ENCODE peak calls at places on chromosomes 2 and 18, in ten cellular contexts. V is cardiac fibroblast; A is SK-N-DZ; P is activated naive CD8-positive, alpha-beta T cell treated with anti-CD3 and anti-CD28 coated beads, Interleukin-2, amount 50 U/mL, for 24 hours; S is GM12891; T is bronchial epithelial cell; I is EL; O is uterus; H is WTC11; G is posterior cingulate gyrus. J is an unnamed sample.

GRCh38 chr2:38095996-38096861 is 20.3 kb upstream of the CYP1B1 start:
- DNase-seq in V (no peak), A (peak), P (no peak), S (peak), T (peak), I (no peak), O (no peak), H (no peak), G (no peak), J (peak)

GRCh38 chr2:173545364-173545734 is 190.7 kb downstream of the CDCA7 start:
- DNase-seq in V (no peak), A (no peak), P (peak), S (no peak), T (no peak), I (peak), O (no peak), H (no peak), G (no peak), J (peak)

GRCh38 chr18:45782662-45783061 is 42.8 kb upstream of the SIGLEC15 start:
- DNase-seq in V (no peak), A (no peak), P (no peak), S (no peak), T (no peak), I (no peak), O (no peak), H (no peak), G (no peak), J (no peak)

GRCh38 chr18:25633563-25633962 is 281.6 kb upstream of the ZNF521 start:
- DNase-seq in V (no peak), A (no peak), P (no peak), S (no peak), T (no peak), I (no peak), O (no peak), H (no peak), G (no peak), J (no peak)

GRCh38 chr2:237492137-237492890 is 5.3 kb downstream of the MLPH start:
- DNase-seq in V (no peak), A (no peak), P (no peak), S (no peak), T (no peak), I (no peak), O (no peak), H (no peak), G (peak), J (no peak)

GRCh38 chr2:63050916-63051794 is 525 bp downstream of the OTX1 start:
- DNase-seq in V (no peak), A (no peak), P (peak), S (no peak), T (no peak), I (no peak), O (no peak), H (peak), G (peak), J (no peak)

GRCh38 chr2:152347076-152347475 is 12.1 kb downstream of the FMNL2 start:
- DNase-seq in V (peak), A (no peak), P (no peak), S (no peak), T (peak), I (peak), O (no peak), H (no peak), G (no peak), J (peak)

GRCh38 chr18:12886498-12887126 is 2.6 kb upstream of the PTPN2 start:
- DNase-seq in V (no peak), A (peak), P (no peak), S (no peak), T (peak), I (peak), O (no peak), H (no peak), G (no peak), J (no peak)

GRCh38 chr2:157261199-157261782 is 3.8 kb downstream of the GALNT5 start:
- DNase-seq in V (peak), A (no peak), P (peak), S (no peak), T (peak), I (peak), O (no peak), H (no peak), G (no peak), J (peak)

GRCh38 chr2:46794693-46795317 is 120.8 kb downstream of the MCFD2 start:
- DNase-seq in V (no peak), A (no peak), P (no peak), S (no peak), T (peak), I (no peak), O (no peak), H (no peak), G (no peak), J (peak)

GRCh38 chr18:56565596-56566355 is 72.6 kb downstream of the TXNL1 start:
- DNase-seq in V (peak), A (no peak), P (no peak), S (no peak), T (peak), I (peak), O (no peak), H (no peak), G (no peak), J (peak)

GRCh38 chr18:28559511-28559910 is 382.6 kb upstream of the CDH2 start:
- DNase-seq in V (no peak), A (no peak), P (no peak), S (no peak), T (no peak), I (peak), O (no peak), H (no peak), G (no peak), J (no peak)

GRCh38 chr2:43021791-43022500 is 204.5 kb downstream of the ZFP36L2 start:
- DNase-seq in V (no peak), A (no peak), P (no peak), S (no peak), T (no peak), I (no peak), O (no peak), H (peak), G (peak), J (no peak)

GRCh38 chr2:56583796-56584313 is 400.1 kb downstream of the CCDC85A start:
- DNase-seq in V (no peak), A (no peak), P (no peak), S (no peak), T (no peak), I (no peak), O (no peak), H (no peak), G (no peak), J (no peak)

GRCh38 chr18:5582054-5582453 is 38.3 kb upstream of the EPB41L3 start:
- DNase-seq in V (peak), A (peak), P (no peak), S (no peak), T (no peak), I (no peak), O (no peak), H (peak), G (no peak), J (no peak)

GRCh38 chr18:50127516-50128229 is 67.3 kb downstream of the MYO5B start:
- DNase-seq in V (no peak), A (no peak), P (no peak), S (no peak), T (peak), I (no peak), O (no peak), H (no peak), G (no peak), J (peak)

GRCh38 chr2:9655441-9656269 is 24.9 kb upstream of the YWHAQ start:
- DNase-seq in V (peak), A (no peak), P (peak), S (no peak), T (no peak), I (peak), O (no peak), H (no peak), G (no peak), J (peak)

GRCh38 chr2:28691774-28692281 is 59.8 kb upstream of the PPP1CB start:
- DNase-seq in V (peak), A (no peak), P (no peak), S (no peak), T (no peak), I (peak), O (peak), H (peak), G (peak), J (peak)

GRCh38 chr2:127208313-127208712 is 11.8 kb downstream of the CYP27C1 start:
- DNase-seq in V (no peak), A (peak), P (no peak), S (no peak), T (no peak), I (peak), O (no peak), H (peak), G (no peak), J (peak)

GRCh38 chr2:131033786-131034121 is 59.5 kb downstream of the FAM168B start:
- DNase-seq in V (no peak), A (no peak), P (no peak), S (no peak), T (no peak), I (no peak), O (no peak), H (no peak), G (no peak), J (no peak)

GRCh38 chr2:201122276-201122675 is 6.3 kb downstream of the CFLAR start:
- DNase-seq in V (peak), A (no peak), P (no peak), S (no peak), T (no peak), I (no peak), O (no peak), H (no peak), G (no peak), J (peak)